ENCODE peak calls at places on chromosomes 11 and 22, in five cellular contexts. One of them, this sample, is unnamed. For H3K4me1 and H3K9me3, the result is how much of the 10 kb centered on the place peaks cover.

GRCh38 chr22:20864186-20864908 is 5.5 kb downstream of the SNAP29 start:
- DNase-seq in IMR-90: no peak
- DNase-seq in stomach: no peak
- DNase-seq in transverse colon: no peak
- DNase-seq in endothelial cell of umbilical vein: no peak
- DNase-seq in this sample: no peak

GRCh38 chr22:24485608-24486007 is 9.5 kb upstream of the UPB1 start:
- DNase-seq in stomach: no peak
- DNase-seq in IMR-90: no peak
- DNase-seq in endothelial cell of umbilical vein: no peak
- DNase-seq in transverse colon: no peak
- DNase-seq in this sample: no peak

GRCh38 chr22:39529487-39529851 is 3.1 kb downstream of the RPS19BP1 start:
- DNase-seq in transverse colon: no peak
- DNase-seq in endothelial cell of umbilical vein: no peak
- DNase-seq in stomach: no peak
- DNase-seq in IMR-90: no peak
- DNase-seq in this sample: peak

GRCh38 chr11:7056828-7057513 is 31.8 kb upstream of the RBMXL2 start:
- DNase-seq in stomach: no peak
- DNase-seq in endothelial cell of umbilical vein: peak
- DNase-seq in transverse colon: no peak
- DNase-seq in IMR-90: peak
- DNase-seq in this sample: no peak

GRCh38 chr11:57476223-57476882 is 16.0 kb downstream of the RTN4RL2 start:
- DNase-seq in stomach: peak
- DNase-seq in endothelial cell of umbilical vein: no peak
- DNase-seq in IMR-90: no peak
- DNase-seq in transverse colon: peak
- DNase-seq in this sample: peak

GRCh38 chr11:7559404-7560283 is 45.8 kb downstream of the PPFIBP2 start:
- DNase-seq in transverse colon: no peak
- DNase-seq in endothelial cell of umbilical vein: no peak
- DNase-seq in IMR-90: no peak
- DNase-seq in stomach: no peak
- DNase-seq in this sample: no peak

GRCh38 chr11:3181722-3182461 is 16.8 kb upstream of the OSBPL5 start:
- DNase-seq in stomach: no peak
- DNase-seq in IMR-90: no peak
- DNase-seq in transverse colon: no peak
- DNase-seq in endothelial cell of umbilical vein: no peak
- DNase-seq in this sample: peak

GRCh38 chr11:80925291-80925690 is 1484.5 kb upstream of the TENM4 start:
- DNase-seq in endothelial cell of umbilical vein: no peak
- DNase-seq in IMR-90: no peak
- DNase-seq in transverse colon: no peak
- DNase-seq in stomach: no peak
- DNase-seq in this sample: no peak

GRCh38 chr11:35463211-35463810 is 44.0 kb upstream of the SLC1A2 start:
- DNase-seq in endothelial cell of umbilical vein: no peak
- DNase-seq in stomach: no peak
- DNase-seq in IMR-90: no peak
- DNase-seq in transverse colon: no peak
- DNase-seq in this sample: no peak

GRCh38 chr22:42933783-42934144 is 76.7 kb upstream of the ARFGAP3 start:
- DNase-seq in IMR-90: peak
- DNase-seq in transverse colon: no peak
- DNase-seq in endothelial cell of umbilical vein: peak
- DNase-seq in stomach: no peak
- DNase-seq in this sample: no peak

GRCh38 chr22:39985383-39986045 is 9.2 kb upstream of the FAM83F start:
- DNase-seq in stomach: no peak
- DNase-seq in IMR-90: no peak
- DNase-seq in endothelial cell of umbilical vein: no peak
- DNase-seq in transverse colon: peak
- DNase-seq in this sample: no peak

GRCh38 chr11:111749646-111750045 is 16.5 kb downstream of the PPP2R1B start:
- DNase-seq in IMR-90: no peak
- DNase-seq in transverse colon: no peak
- DNase-seq in endothelial cell of umbilical vein: no peak
- DNase-seq in stomach: no peak
- DNase-seq in this sample: no peak

GRCh38 chr11:44484211-44484610 is 81.3 kb upstream of the CD82 start:
- DNase-seq in stomach: no peak
- DNase-seq in endothelial cell of umbilical vein: peak
- DNase-seq in IMR-90: peak
- DNase-seq in transverse colon: no peak
- DNase-seq in this sample: no peak

GRCh38 chr11:133263332-133263731 is 269.0 kb downstream of the OPCML start:
- DNase-seq in endothelial cell of umbilical vein: no peak
- DNase-seq in stomach: no peak
- DNase-seq in IMR-90: no peak
- DNase-seq in transverse colon: no peak
- DNase-seq in this sample: no peak

GRCh38 chr11:132177106-132177505 is 806.7 kb downstream of the NTM start:
- DNase-seq in stomach: no peak
- DNase-seq in endothelial cell of umbilical vein: peak
- DNase-seq in transverse colon: no peak
- DNase-seq in IMR-90: peak
- DNase-seq in this sample: no peak

GRCh38 chr11:104333977-104334376 is 170.0 kb upstream of the PDGFD start:
- DNase-seq in stomach: no peak
- DNase-seq in IMR-90: no peak
- DNase-seq in transverse colon: no peak
- DNase-seq in endothelial cell of umbilical vein: peak
- DNase-seq in this sample: no peak

GRCh38 chr22:30202531-30203006 is 44.0 kb downstream of the LIF start:
- DNase-seq in endothelial cell of umbilical vein: no peak
- DNase-seq in transverse colon: peak
- DNase-seq in IMR-90: peak
- DNase-seq in stomach: peak
- DNase-seq in this sample: no peak

GRCh38 chr11:43987384-43988039 is 45.1 kb downstream of the C11orf96 start:
- DNase-seq in endothelial cell of umbilical vein: peak
- DNase-seq in transverse colon: peak
- DNase-seq in stomach: peak
- DNase-seq in IMR-90: peak
- DNase-seq in this sample: no peak

GRCh38 chr11:68270334-68271022 is 1.3 kb downstream of the C11orf24 start:
- DNase-seq in stomach: no peak
- DNase-seq in endothelial cell of umbilical vein: no peak
- DNase-seq in IMR-90: no peak
- DNase-seq in transverse colon: peak
- DNase-seq in this sample: no peak

GRCh38 chr11:68271023-68271780 is 571 bp downstream of the C11orf24 start:
- DNase-seq in transverse colon: peak
- DNase-seq in endothelial cell of umbilical vein: peak
- DNase-seq in stomach: peak
- DNase-seq in IMR-90: peak
- DNase-seq in this sample: peak

GRCh38 chr11:68273056-68273738 is 1.4 kb upstream of the C11orf24 start:
- DNase-seq in transverse colon: no peak
- DNase-seq in IMR-90: no peak
- DNase-seq in endothelial cell of umbilical vein: no peak
- DNase-seq in stomach: no peak
- DNase-seq in this sample: no peak

GRCh38 chr11:68269414-68270081 is 2.2 kb downstream of the C11orf24 start:
- DNase-seq in transverse colon: no peak
- DNase-seq in endothelial cell of umbilical vein: no peak
- DNase-seq in IMR-90: peak
- DNase-seq in stomach: no peak
- DNase-seq in this sample: no peak

GRCh38 chr11:68271781-68272608 is at the start of gene C11orf24:
- DNase-seq in transverse colon: peak
- DNase-seq in endothelial cell of umbilical vein: peak
- DNase-seq in IMR-90: peak
- DNase-seq in stomach: peak
- DNase-seq in this sample: peak
- TF ChIP-seq POLR2A in transverse colon: peak
- TF ChIP-seq POLR2A in endothelial cell of umbilical vein: peak
- TF ChIP-seq POLR2A in IMR-90: peak
- TF ChIP-seq POLR2A in stomach: no peak
- TF ChIP-seq POLR2A in this sample: peak

GRCh38 chr11:67278939-67279588 is 10.0 kb upstream of the ANKRD13D start:
- DNase-seq in stomach: no peak
- DNase-seq in transverse colon: no peak
- DNase-seq in IMR-90: no peak
- DNase-seq in endothelial cell of umbilical vein: no peak
- DNase-seq in this sample: peak

GRCh38 chr11:67281552-67282150 is 7.5 kb upstream of the ANKRD13D start:
- DNase-seq in endothelial cell of umbilical vein: no peak
- DNase-seq in stomach: no peak
- DNase-seq in transverse colon: peak
- DNase-seq in IMR-90: no peak
- DNase-seq in this sample: peak

GRCh38 chr11:67280791-67281551 is 8.1 kb upstream of the ANKRD13D start:
- DNase-seq in endothelial cell of umbilical vein: no peak
- DNase-seq in IMR-90: no peak
- DNase-seq in stomach: no peak
- DNase-seq in transverse colon: peak
- DNase-seq in this sample: peak

GRCh38 chr11:67279589-67280340 is 9.3 kb upstream of the ANKRD13D start:
- DNase-seq in stomach: no peak
- DNase-seq in transverse colon: no peak
- DNase-seq in endothelial cell of umbilical vein: no peak
- DNase-seq in IMR-90: no peak
- DNase-seq in this sample: peak

DNA sequence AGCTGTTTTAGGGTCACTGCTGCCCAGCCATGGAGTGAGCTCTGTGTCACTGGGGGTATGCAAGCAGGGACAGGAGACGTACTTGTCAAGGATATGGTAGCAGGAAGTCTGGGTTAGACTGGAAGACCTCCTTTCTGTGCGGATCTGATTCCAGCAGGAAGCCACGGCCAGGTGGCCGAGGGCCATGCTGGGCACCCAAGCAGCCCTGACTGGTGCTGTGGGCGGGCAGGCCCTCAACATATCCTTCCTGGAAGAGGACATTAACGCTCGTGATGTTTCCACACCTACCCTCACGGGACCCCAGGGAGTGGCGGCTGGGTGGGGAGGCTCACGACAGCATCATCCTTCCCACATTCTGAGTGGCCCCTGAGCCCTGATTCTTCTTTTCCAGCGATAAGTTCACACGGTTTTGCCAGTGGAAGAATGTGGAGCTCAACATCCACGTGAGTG is 8.7 kb upstream of the ANKRD13D start:
- DNase-seq in transverse colon: peak
- DNase-seq in endothelial cell of umbilical vein: no peak
- DNase-seq in IMR-90: no peak
- DNase-seq in stomach: no peak
- DNase-seq in this sample: peak
- H3K4me1 ChIP-seq in transverse colon: under half
- H3K4me1 ChIP-seq in endothelial cell of umbilical vein: under half
- H3K4me1 ChIP-seq in IMR-90: under half
- H3K4me1 ChIP-seq in stomach: under half
- H3K4me1 ChIP-seq in this sample: half or more

DNA sequence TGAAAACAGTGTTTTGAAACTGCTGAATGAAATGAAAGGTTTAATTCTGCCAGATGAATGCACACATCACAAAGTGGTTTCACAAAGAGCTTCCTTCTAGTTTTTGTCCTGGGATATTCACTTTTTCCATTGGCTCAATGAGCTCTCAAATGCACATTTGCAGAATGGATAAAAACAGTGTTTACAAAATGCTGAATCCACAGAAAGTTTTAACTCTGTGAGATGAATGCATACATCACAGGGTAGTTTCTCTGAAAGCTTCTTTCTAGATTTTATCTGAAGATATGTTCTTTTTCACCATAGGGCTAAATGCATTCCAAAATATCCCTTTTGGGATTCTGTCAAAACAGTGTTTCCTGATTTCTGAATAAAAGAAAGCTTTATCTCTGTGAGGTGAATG is 237.6 kb downstream of the OR4A5 start:
- DNase-seq in transverse colon: no peak
- DNase-seq in endothelial cell of umbilical vein: no peak
- DNase-seq in IMR-90: no peak
- DNase-seq in stomach: no peak
- DNase-seq in this sample: no peak
- H3K9me3 ChIP-seq in transverse colon: half or more
- H3K9me3 ChIP-seq in endothelial cell of umbilical vein: under half
- H3K9me3 ChIP-seq in IMR-90: under half
- H3K9me3 ChIP-seq in stomach: half or more
- H3K9me3 ChIP-seq in this sample: half or more

GRCh38 chr11:74280494-74280893 is 30.9 kb downstream of the P4HA3 start:
- DNase-seq in transverse colon: no peak
- DNase-seq in stomach: no peak
- DNase-seq in endothelial cell of umbilical vein: no peak
- DNase-seq in IMR-90: no peak
- DNase-seq in this sample: no peak

GRCh38 chr11:74283580-74284180 is 27.8 kb downstream of the P4HA3 start:
- DNase-seq in stomach: no peak
- DNase-seq in IMR-90: no peak
- DNase-seq in transverse colon: no peak
- DNase-seq in endothelial cell of umbilical vein: no peak
- DNase-seq in this sample: no peak

GRCh38 chr11:74284466-74284865 is 27.0 kb downstream of the P4HA3 start:
- DNase-seq in stomach: no peak
- DNase-seq in endothelial cell of umbilical vein: no peak
- DNase-seq in transverse colon: no peak
- DNase-seq in IMR-90: peak
- DNase-seq in this sample: no peak

GRCh38 chr11:74282421-74282820 is 29.0 kb downstream of the P4HA3 start:
- DNase-seq in IMR-90: no peak
- DNase-seq in stomach: no peak
- DNase-seq in transverse colon: no peak
- DNase-seq in endothelial cell of umbilical vein: no peak
- DNase-seq in this sample: no peak

GRCh38 chr11:74282863-74283484 is 28.5 kb downstream of the P4HA3 start:
- DNase-seq in endothelial cell of umbilical vein: no peak
- DNase-seq in transverse colon: no peak
- DNase-seq in IMR-90: peak
- DNase-seq in stomach: no peak
- DNase-seq in this sample: no peak
- TF ChIP-seq POLR2A in endothelial cell of umbilical vein: no peak
- TF ChIP-seq POLR2A in transverse colon: no peak
- TF ChIP-seq POLR2A in IMR-90: no peak
- TF ChIP-seq POLR2A in stomach: no peak
- TF ChIP-seq POLR2A in this sample: no peak

GRCh38 chr11:33699515-33700424 is 856 bp downstream of the C11orf91 start:
- DNase-seq in transverse colon: peak
- DNase-seq in stomach: peak
- DNase-seq in endothelial cell of umbilical vein: no peak
- DNase-seq in IMR-90: no peak
- DNase-seq in this sample: no peak

GRCh38 chr11:33701302-33701701 is 676 bp upstream of the C11orf91 start:
- DNase-seq in endothelial cell of umbilical vein: peak
- DNase-seq in IMR-90: peak
- DNase-seq in transverse colon: no peak
- DNase-seq in stomach: no peak
- DNase-seq in this sample: no peak

GRCh38 chr11:33698921-33699320 is 1.7 kb downstream of the C11orf91 start:
- DNase-seq in IMR-90: no peak
- DNase-seq in stomach: no peak
- DNase-seq in endothelial cell of umbilical vein: no peak
- DNase-seq in transverse colon: no peak
- DNase-seq in this sample: no peak

GRCh38 chr11:33701831-33702230 is 1.2 kb upstream of the C11orf91 start:
- DNase-seq in stomach: peak
- DNase-seq in IMR-90: peak
- DNase-seq in transverse colon: no peak
- DNase-seq in endothelial cell of umbilical vein: peak
- DNase-seq in this sample: no peak

GRCh38 chr11:33700425-33701271 is at the start of gene C11orf91:
- DNase-seq in transverse colon: peak
- DNase-seq in stomach: peak
- DNase-seq in endothelial cell of umbilical vein: peak
- DNase-seq in IMR-90: peak
- DNase-seq in this sample: peak
- H3K4me1 ChIP-seq in transverse colon: under half
- H3K4me1 ChIP-seq in stomach: under half
- H3K4me1 ChIP-seq in endothelial cell of umbilical vein: half or more
- H3K4me1 ChIP-seq in IMR-90: under half
- H3K4me1 ChIP-seq in this sample: under half

This sample was measured in spleen.